ENCODE peak calls at places on chromosome 10, in ten cellular contexts. F is omental fat pad; A is WTC11; P is foreskin keratinocyte; C is CD4-positive, alpha-beta T cell; X is brain microvascular endothelial cell; T is AG04449; R is glutamatergic neuron; H is heart right ventricle; J is fibroblast of lung. Y is an unnamed sample.

GRCh38 chr10:62000037-62000603 is 98.6 kb downstream of the ARID5B start:
- DNase-seq in F (no peak), A (no peak), P (no peak), C (no peak), X (no peak), T (no peak), R (no peak), H (no peak), J (no peak), Y (no peak)

GRCh38 chr10:89019589-89020327 is 29.2 kb downstream of the FAS start:
- DNase-seq in F (no peak), A (no peak), P (no peak), C (no peak), X (no peak), T (no peak), R (no peak), H (no peak), J (no peak), Y (no peak)

GRCh38 chr10:88754272-88754671 is 5.5 kb upstream of the LIPN start:
- DNase-seq in F (no peak), A (no peak), P (no peak), C (no peak), X (peak; percentile 53), T (peak; percentile 16), R (no peak), H (no peak), J (peak; percentile 61), Y (no peak)

GRCh38 chr10:78165617-78166016 is 132.0 kb downstream of the RPS24 start:
- DNase-seq in F (no peak), A (peak; percentile 36), P (no peak), C (no peak), X (no peak), T (no peak), R (peak; percentile 18), H (no peak), J (no peak), Y (no peak)

GRCh38 chr10:75606203-75606779 is 174.9 kb downstream of the LRMDA start:
- DNase-seq in F (no peak), A (no peak), P (no peak), C (no peak), X (no peak), T (no peak), R (no peak), H (no peak), J (peak; percentile 15), Y (no peak)

GRCh38 chr10:7410800-7411670 is at the start of gene SFMBT2:
- DNase-seq in F (no peak), A (peak; percentile 77), P (no peak), C (peak; percentile 56), X (peak; percentile 9), T (no peak), R (peak; percentile 73), H (peak; percentile 64), J (peak; percentile 58), Y (peak; percentile 57)

GRCh38 chr10:3539696-3540383 is 245.2 kb downstream of the KLF6 start:
- DNase-seq in F (no peak), A (no peak), P (no peak), C (no peak), X (no peak), T (no peak), R (no peak), H (no peak), J (no peak), Y (no peak)

GRCh38 chr10:69361303-69361614 is 55.5 kb downstream of the TACR2 start:
- DNase-seq in F (no peak), A (no peak), P (no peak), C (no peak), X (no peak), T (no peak), R (no peak), H (no peak), J (no peak), Y (no peak)

GRCh38 chr10:52300599-52301277 is 13.3 kb upstream of the DKK1 start:
- DNase-seq in F (no peak), A (no peak), P (no peak), C (no peak), X (no peak), T (no peak), R (no peak), H (no peak), J (no peak), Y (no peak)

GRCh38 chr10:24467605-24468004 is 256.1 kb downstream of the ARHGAP21 start:
- DNase-seq in F (no peak), A (no peak), P (no peak), C (no peak), X (no peak), T (no peak), R (no peak), H (no peak), J (peak; percentile 40), Y (no peak)

DNA sequence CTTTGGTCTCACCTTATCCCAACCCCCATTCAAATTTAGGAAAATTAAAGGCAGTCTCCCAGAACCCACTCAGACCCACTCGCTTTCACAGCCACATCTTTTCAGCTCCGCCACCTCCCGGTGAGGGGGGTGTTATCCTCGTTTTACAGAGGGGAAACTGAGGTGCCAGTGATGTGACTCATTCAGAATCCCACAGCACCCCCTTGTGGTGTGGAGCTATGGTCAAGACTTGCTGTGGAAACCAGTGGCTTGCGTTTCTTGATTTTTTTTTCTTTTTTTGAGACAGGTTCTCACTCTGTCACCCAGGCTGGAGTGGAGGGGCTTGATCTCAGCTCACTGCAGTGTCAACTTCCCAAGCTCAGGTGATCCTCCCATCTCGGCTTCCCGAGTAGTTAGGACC is 27.6 kb downstream of the SLC35G1 start:
- DNase-seq in F (no peak), A (peak; percentile 63), P (no peak), C (peak; percentile 15), X (no peak), T (no peak), R (peak; percentile 20), H (no peak), J (no peak), Y (no peak)
- TF ChIP-seq CTCF in F (no peak), A (no peak), P (peak; percentile 41), C (peak; percentile 60), X (peak; percentile 59), T (no peak), R (peak; percentile 61), H (peak; percentile 42), J (peak; percentile 40), Y (peak; percentile 51)

GRCh38 chr10:36362257-36362656 is 720.2 kb upstream of the FZD8 start:
- DNase-seq in F (no peak), A (no peak), P (no peak), C (no peak), X (no peak), T (no peak), R (no peak), H (no peak), J (no peak), Y (no peak)
- TF ChIP-seq CTCF in F (no peak), A (no peak), P (no peak), C (no peak), X (no peak), T (no peak), R (no peak), H (no peak), J (no peak), Y (no peak)

GRCh38 chr10:130046591-130046990 is 64.0 kb downstream of the C10orf143 start:
- DNase-seq in F (no peak), A (no peak), P (no peak), C (no peak), X (no peak), T (no peak), R (no peak), H (no peak), J (no peak), Y (peak; percentile 21)

GRCh38 chr10:130044067-130045061 is 66.3 kb downstream of the C10orf143 start:
- DNase-seq in F (no peak), A (no peak), P (no peak), C (no peak), X (no peak), T (no peak), R (no peak), H (no peak), J (no peak), Y (peak; percentile 29)

GRCh38 chr10:130045801-130046321 is 64.8 kb downstream of the C10orf143 start:
- DNase-seq in F (no peak), A (no peak), P (no peak), C (no peak), X (no peak), T (no peak), R (no peak), H (no peak), J (no peak), Y (no peak)

GRCh38 chr10:130043491-130043890 is 67.1 kb downstream of the C10orf143 start:
- DNase-seq in F (no peak), A (no peak), P (no peak), C (no peak), X (no peak), T (no peak), R (no peak), H (no peak), J (no peak), Y (peak; percentile 29)

DNA sequence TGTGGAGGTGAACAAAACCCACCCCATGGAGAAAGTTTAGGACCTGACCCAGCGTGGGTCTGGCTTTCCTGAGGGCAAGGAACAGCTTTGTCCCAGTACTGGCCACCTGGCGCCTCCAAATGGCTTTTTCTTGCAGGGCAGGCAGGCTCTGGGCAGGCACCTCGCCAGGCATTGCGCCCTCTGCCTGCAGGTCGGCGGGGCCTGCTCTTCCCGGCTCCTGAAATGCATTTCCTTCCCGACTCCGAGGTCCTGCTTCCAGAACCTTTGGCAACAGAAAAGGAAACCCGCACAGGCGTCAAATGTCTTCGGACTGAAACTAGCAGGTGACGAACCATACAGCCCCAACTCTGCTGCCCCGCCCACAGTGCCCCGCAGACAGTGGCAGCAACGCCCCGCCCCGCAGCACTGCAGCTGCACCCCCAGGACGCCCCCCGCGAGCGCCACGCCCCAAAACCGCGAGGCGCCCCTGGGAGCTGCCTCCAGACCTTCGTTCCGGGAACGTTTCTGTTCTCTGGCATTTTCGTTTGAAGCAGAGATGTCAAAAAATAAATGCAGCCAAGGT is 65.5 kb downstream of the C10orf143 start:
- DNase-seq in F (no peak), A (peak; percentile 78), P (no peak), C (no peak), X (no peak), T (no peak), R (no peak), H (no peak), J (no peak), Y (no peak)
- TF ChIP-seq CTCF in F (no peak), A (peak; percentile 39), P (peak; percentile 54), C (no peak), X (no peak), T (peak; percentile 33), R (no peak), H (peak; percentile 35), J (no peak), Y (no peak)

GRCh38 chr10:79629955-79630327 is 19.2 kb downstream of the SFTPA1 start:
- DNase-seq in F (no peak), A (no peak), P (no peak), C (no peak), X (no peak), T (no peak), R (no peak), H (no peak), J (no peak), Y (no peak)

GRCh38 chr10:79628988-79629954 is 18.5 kb downstream of the SFTPA1 start:
- DNase-seq in F (no peak), A (no peak), P (no peak), C (no peak), X (no peak), T (no peak), R (no peak), H (no peak), J (no peak), Y (no peak)

GRCh38 chr10:79628083-79628482 is 17.3 kb downstream of the SFTPA1 start:
- DNase-seq in F (no peak), A (no peak), P (no peak), C (no peak), X (no peak), T (no peak), R (no peak), H (no peak), J (no peak), Y (no peak)

GRCh38 chr10:79627075-79627474 is 16.3 kb downstream of the SFTPA1 start:
- DNase-seq in F (no peak), A (no peak), P (no peak), C (no peak), X (no peak), T (no peak), R (no peak), H (no peak), J (no peak), Y (no peak)
- TF ChIP-seq CTCF in F (no peak), A (no peak), P (no peak), C (no peak), X (no peak), T (no peak), R (no peak), H (no peak), J (no peak), Y (no peak)

Y was measured in mesothelial cell of epicardium.